ENCODE peak calls at places on chromosomes 11 and 22, in eight cellular contexts. I is gastrocnemius medialis; G is body of pancreas; N is naive thymus-derived CD4-positive, alpha-beta T cell; E is AG04450; F is CD4-positive, CD25-positive, alpha-beta regulatory T cell; M is psoas muscle; V is Peyer's patch. P is an unnamed sample.

GRCh38 chr11:130866831-130867230 is 49.4 kb downstream of the SNX19 start:
- DNase-seq in I (no peak), G (no peak), N (no peak), E (no peak), F (no peak), M (peak; percentile 57), V (no peak), P (no peak)

GRCh38 chr11:27965559-27965958 is 142.4 kb downstream of the KIF18A start:
- DNase-seq in I (no peak), G (no peak), N (no peak), E (no peak), F (no peak), M (no peak), V (no peak), P (no peak)

GRCh38 chr11:133081020-133081419 is 451.3 kb downstream of the OPCML start:
- DNase-seq in I (no peak), G (no peak), N (no peak), E (no peak), F (no peak), M (no peak), V (no peak), P (no peak)

GRCh38 chr11:118618115-118618990 is 10.9 kb downstream of the PHLDB1 start:
- DNase-seq in I (no peak), G (peak; percentile 36), N (no peak), E (peak; percentile 76), F (no peak), M (peak; percentile 75), V (peak; percentile 56), P (no peak)

GRCh38 chr22:49402169-49402568 is 425.5 kb downstream of the BRD1 start:
- DNase-seq in I (no peak), G (no peak), N (no peak), E (no peak), F (no peak), M (no peak), V (peak; percentile 4), P (no peak)

GRCh38 chr11:113584371-113584770 is 109.2 kb upstream of the DRD2 start:
- DNase-seq in I (no peak), G (no peak), N (no peak), E (no peak), F (no peak), M (no peak), V (no peak), P (no peak)

GRCh38 chr11:3161720-3162409 is 3.2 kb downstream of the OSBPL5 start:
- DNase-seq in I (no peak), G (peak; percentile 6), N (no peak), E (no peak), F (no peak), M (peak; percentile 36), V (no peak), P (no peak)

GRCh38 chr22:49086606-49087157 is 741.0 kb downstream of the BRD1 start:
- DNase-seq in I (no peak), G (no peak), N (no peak), E (no peak), F (no peak), M (peak; percentile 19), V (no peak), P (no peak)

GRCh38 chr22:30408388-30409101 is 11.7 kb downstream of the SEC14L2 start:
- DNase-seq in I (peak; percentile 18), G (no peak), N (no peak), E (no peak), F (no peak), M (no peak), V (no peak), P (no peak)

GRCh38 chr11:116976941-116977570 is 121.2 kb downstream of the SIK3 start:
- DNase-seq in I (no peak), G (no peak), N (no peak), E (no peak), F (no peak), M (no peak), V (no peak), P (no peak)

GRCh38 chr22:31977141-31977781 is 32.9 kb downstream of the YWHAH start:
- DNase-seq in I (peak; percentile 48), G (peak; percentile 81), N (peak; percentile 54), E (peak; percentile 13), F (peak; percentile 75), M (peak; percentile 87), V (peak; percentile 92), P (no peak)

GRCh38 chr11:8442301-8442700 is 151.7 kb downstream of the STK33 start:
- DNase-seq in I (no peak), G (no peak), N (no peak), E (no peak), F (no peak), M (no peak), V (no peak), P (no peak)

GRCh38 chr22:50620861-50621490 is 7.0 kb downstream of the ARSA start:
- DNase-seq in I (no peak), G (no peak), N (peak; percentile 85), E (no peak), F (peak; percentile 91), M (peak; percentile 62), V (peak; percentile 48), P (no peak)

GRCh38 chr22:50622723-50623327 is 5.1 kb downstream of the ARSA start:
- DNase-seq in I (no peak), G (peak; percentile 95), N (no peak), E (no peak), F (no peak), M (no peak), V (peak; percentile 95), P (peak; percentile 34)

GRCh38 chr22:50624347-50625130 is 3.4 kb downstream of the ARSA start:
- DNase-seq in I (no peak), G (no peak), N (no peak), E (no peak), F (no peak), M (no peak), V (no peak), P (no peak)

GRCh38 chr22:50621491-50621880 is 6.5 kb downstream of the ARSA start:
- DNase-seq in I (no peak), G (no peak), N (peak; percentile 72), E (no peak), F (peak; percentile 89), M (no peak), V (no peak), P (no peak)

DNA sequence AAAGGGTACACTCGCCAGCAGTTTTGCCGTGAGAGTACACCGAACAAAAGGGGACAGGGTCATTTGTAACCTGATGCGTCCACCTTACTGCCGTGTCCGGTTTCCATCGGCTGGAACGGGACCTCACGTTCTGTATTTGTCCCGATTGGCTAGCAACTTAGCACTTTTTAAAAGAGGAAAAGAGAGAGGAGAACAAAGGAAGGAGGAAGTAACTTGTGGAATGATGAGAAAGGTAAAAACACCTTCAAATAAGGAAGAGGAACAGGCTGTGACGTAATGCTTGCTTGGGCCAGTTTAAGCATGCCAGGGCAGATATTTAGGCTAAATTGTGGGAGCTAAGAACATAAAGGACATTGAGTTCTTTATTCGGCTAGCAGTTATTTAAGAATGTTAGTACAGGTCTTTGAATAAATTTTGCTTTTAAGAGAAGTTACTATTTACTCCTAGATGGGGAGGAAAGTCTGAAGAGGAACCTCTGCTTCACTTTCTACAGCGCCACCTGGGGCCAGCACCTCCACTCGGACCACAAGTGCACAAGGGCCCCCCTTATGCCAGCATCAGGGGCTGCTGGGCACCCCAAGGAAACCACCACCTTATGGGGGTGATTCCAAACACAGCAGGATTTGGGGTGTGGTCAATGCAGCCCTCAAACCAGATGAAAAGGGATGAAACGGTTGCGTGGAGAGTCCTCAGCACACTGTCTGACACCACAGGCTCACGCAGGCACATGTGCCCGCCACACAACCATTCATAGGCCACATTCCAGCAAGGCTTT is 5.8 kb downstream of the ARSA start:
- DNase-seq in I (no peak), G (peak; percentile 44), N (peak; percentile 19), E (no peak), F (peak; percentile 64), M (no peak), V (peak; percentile 44), P (no peak)
- H3K27ac ChIP-seq in I (peak overlapping the region; percentile 28), G (peak overlapping the region; percentile 86), N (peak overlapping the region; percentile 93), E (no peak overlapping the region), F (peak overlapping the region; percentile 98), M (peak overlapping the region; percentile 48), V (peak overlapping the region; percentile 91), P (peak overlapping the region; percentile 87)

GRCh38 chr11:12009617-12010321 is 1.3 kb upstream of the DKK3 start:
- DNase-seq in I (no peak), G (no peak), N (no peak), E (no peak), F (no peak), M (no peak), V (no peak), P (no peak)
- H3K27ac ChIP-seq in I (no peak overlapping the region), G (no peak overlapping the region), N (no peak overlapping the region), E (no peak overlapping the region), F (no peak overlapping the region), M (no peak overlapping the region), V (no peak overlapping the region), P (no peak overlapping the region)

GRCh38 chr22:36860821-36861659 is at the start of gene NCF4:
- DNase-seq in I (peak; percentile 49), G (peak; percentile 37), N (no peak), E (no peak), F (peak; percentile 93), M (peak; percentile 80), V (no peak), P (no peak)
- H3K27ac ChIP-seq in I (no peak within 1 kb of the TSS), G (no peak within 1 kb of the TSS), N (no peak within 1 kb of the TSS), E (no peak within 1 kb of the TSS), F (peak within 1 kb of the TSS; percentile 79), M (peak within 1 kb of the TSS; percentile 23), V (peak within 1 kb of the TSS; percentile 71), P (no peak within 1 kb of the TSS)

GRCh38 chr22:20607157-20607907 is 99.9 kb downstream of the MED15 start:
- DNase-seq in I (no peak), G (no peak), N (no peak), E (no peak), F (no peak), M (no peak), V (peak; percentile 46), P (no peak)

GRCh38 chr22:20604776-20605221 is 97.4 kb downstream of the MED15 start:
- DNase-seq in I (no peak), G (no peak), N (no peak), E (no peak), F (no peak), M (peak; percentile 41), V (peak; percentile 43), P (no peak)

GRCh38 chr22:20606784-20607128 is 99.3 kb downstream of the MED15 start:
- DNase-seq in I (no peak), G (no peak), N (no peak), E (no peak), F (no peak), M (no peak), V (no peak), P (no peak)

GRCh38 chr22:20605328-20605727 is 97.9 kb downstream of the MED15 start:
- DNase-seq in I (no peak), G (no peak), N (no peak), E (no peak), F (no peak), M (no peak), V (no peak), P (no peak)

DNA sequence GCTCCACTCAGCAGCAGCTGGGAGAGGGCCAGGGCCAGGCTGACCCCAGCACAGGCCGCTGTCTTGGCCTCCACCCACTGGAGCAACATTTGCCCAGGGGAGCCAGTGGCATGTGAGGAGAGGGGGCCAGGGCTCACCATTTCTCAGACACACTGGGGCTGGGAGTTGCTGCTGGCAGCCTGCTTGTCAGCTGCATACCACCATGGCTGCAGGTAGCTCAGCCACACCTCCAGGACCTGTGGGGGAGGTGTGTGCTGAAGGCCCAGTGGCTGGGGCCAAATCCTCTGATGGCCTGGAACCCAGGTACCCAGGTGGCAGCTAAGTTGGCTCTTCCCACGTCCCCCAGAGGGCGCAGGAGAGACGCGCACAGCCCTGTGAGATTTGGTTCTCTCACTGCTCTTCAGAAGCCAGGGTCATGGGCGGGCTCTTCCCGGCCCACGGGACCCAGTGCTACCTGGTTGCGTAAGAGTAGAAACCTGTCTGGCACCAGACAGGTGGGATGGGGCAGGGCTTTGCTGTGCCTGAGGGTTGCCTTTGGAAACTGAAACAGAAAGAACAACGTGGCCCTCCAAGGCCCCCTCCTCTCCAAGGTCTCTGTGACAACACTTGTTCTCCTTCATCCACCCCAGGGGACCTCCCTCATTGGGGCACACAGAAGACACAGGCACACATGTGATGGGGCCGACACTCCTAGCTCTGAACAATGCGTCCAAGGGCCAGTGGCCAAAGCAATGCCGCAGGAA is 98.8 kb downstream of the MED15 start:
- DNase-seq in I (no peak), G (peak; percentile 93), N (peak; percentile 52), E (peak; percentile 21), F (peak; percentile 81), M (no peak), V (peak; percentile 71), P (peak; percentile 81)
- H3K27ac ChIP-seq in I (no peak overlapping the region), G (no peak overlapping the region), N (no peak overlapping the region), E (no peak overlapping the region), F (no peak overlapping the region), M (no peak overlapping the region), V (no peak overlapping the region), P (no peak overlapping the region)

P was measured in epithelial cell of prostate.